ENCODE peak calls at places on chromosomes 3 and 15, in six cellular contexts. K is BE2C, H is A673, B is esophagus squamous epithelium, L is hepatocyte, Y is mucosa of descending colon. R is an unnamed sample.

GRCh38 chr15:57415559-57415958 is 39.3 kb downstream of the CGNL1 start:
- DNase-seq in L (no peak), K (peak), B (no peak), H (no peak), Y (no peak), R (no peak)

GRCh38 chr3:14703128-14703750 is 28.3 kb downstream of the C3orf20 start:
- DNase-seq in H (no peak), K (no peak), B (no peak), L (no peak), Y (no peak), R (no peak)

GRCh38 chr3:82739390-82739789 is 977.9 kb upstream of the GBE1 start:
- DNase-seq in K (no peak), Y (no peak), B (no peak), H (no peak), L (no peak), R (no peak)

GRCh38 chr3:35639251-35640185 is at the start of gene ARPP21:
- DNase-seq in L (peak), K (peak), Y (no peak), H (peak), B (no peak), R (peak)

GRCh38 chr15:44173813-44174212 is 21.3 kb downstream of the FRMD5 start:
- DNase-seq in B (no peak), K (no peak), Y (no peak), L (no peak), H (no peak), R (no peak)

GRCh38 chr15:97061392-97061791 is 730.9 kb downstream of the NR2F2 start:
- DNase-seq in B (no peak), K (no peak), Y (no peak), L (no peak), H (no peak), R (peak)

GRCh38 chr15:74406992-74407705 is 26.6 kb downstream of the SEMA7A start:
- DNase-seq in K (peak), H (peak), B (no peak), L (peak), Y (no peak), R (peak)

GRCh38 chr3:124313621-124314020 is 321.7 kb upstream of the ROPN1 start:
- DNase-seq in B (no peak), L (no peak), Y (no peak), K (no peak), H (no peak), R (no peak)

GRCh38 chr3:100149130-100149529 is 34.8 kb upstream of the FILIP1L start:
- DNase-seq in H (no peak), Y (no peak), L (no peak), B (no peak), K (no peak), R (no peak)

GRCh38 chr3:184872200-184872599 is 60.2 kb downstream of the VPS8 start:
- DNase-seq in H (no peak), B (no peak), Y (no peak), K (no peak), L (no peak), R (no peak)

GRCh38 chr3:2655229-2655701 is 454.9 kb downstream of the IL5RA start:
- DNase-seq in K (no peak), H (no peak), L (no peak), B (no peak), Y (no peak), R (no peak)

GRCh38 chr3:45993421-45994027 is 2.1 kb downstream of the FYCO1 start:
- DNase-seq in L (no peak), K (no peak), Y (no peak), B (no peak), H (no peak), R (no peak)
- H3K4me3 ChIP-seq in L (no peak), K (no peak), Y (no peak), B (no peak), H (no peak), R (peak)

DNA sequence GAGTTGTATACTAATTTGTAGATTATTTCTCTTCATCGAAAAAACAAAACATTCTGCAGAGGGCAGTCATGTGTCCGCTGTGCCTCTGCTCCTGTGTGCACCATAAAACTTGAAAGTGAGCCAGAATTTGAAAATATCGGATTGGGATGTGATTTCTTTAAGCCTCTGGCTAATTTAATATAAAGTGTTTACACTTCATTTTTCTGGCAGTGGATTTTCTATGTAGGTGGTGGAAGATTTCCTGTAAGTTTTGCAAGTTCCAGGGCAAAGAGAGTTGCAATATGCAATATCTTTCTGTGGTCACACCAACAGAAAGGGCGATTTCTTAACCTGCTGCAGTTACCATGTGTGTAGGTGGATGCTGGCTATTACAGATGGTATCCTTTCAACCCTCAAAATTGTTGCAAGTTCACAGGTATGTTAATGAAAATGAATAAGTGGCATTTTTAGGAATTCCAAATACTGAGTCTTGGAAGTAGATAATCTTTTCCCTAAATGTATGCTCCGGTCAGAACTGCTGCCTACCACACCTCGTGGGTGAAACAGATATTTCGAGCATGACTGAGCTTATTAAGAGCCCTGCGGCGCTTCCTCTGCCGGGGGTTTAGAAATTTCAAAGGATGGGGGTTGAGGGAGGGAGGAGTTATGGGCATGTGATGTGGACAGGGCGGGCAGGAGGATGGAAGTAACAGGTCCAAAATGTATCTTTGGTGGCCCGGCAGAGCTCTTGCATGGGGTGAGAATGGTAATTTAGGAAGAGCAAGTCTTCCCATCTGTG is 134.0 kb downstream of the PGPEP1L start:
- DNase-seq in L (no peak), B (no peak), K (peak), Y (no peak), H (peak), R (no peak)
- TF ChIP-seq CTCF in L (peak), B (no peak), K (peak), Y (no peak), H (no peak), R (no peak)

GRCh38 chr3:71124048-71124447 is 459.5 kb downstream of the FOXP1 start:
- DNase-seq in B (no peak), Y (no peak), K (no peak), L (no peak), H (no peak), R (no peak)

GRCh38 chr3:71122641-71123040 is 460.9 kb downstream of the FOXP1 start:
- DNase-seq in Y (no peak), H (no peak), B (no peak), K (no peak), L (no peak), R (no peak)

GRCh38 chr3:71127052-71127451 is 456.5 kb downstream of the FOXP1 start:
- DNase-seq in H (no peak), K (no peak), L (no peak), Y (no peak), B (no peak), R (no peak)

GRCh38 chr3:71127463-71128243 is 455.9 kb downstream of the FOXP1 start:
- DNase-seq in Y (no peak), K (no peak), L (peak), B (no peak), H (no peak), R (no peak)

GRCh38 chr3:71125729-71126128 is 457.8 kb downstream of the FOXP1 start:
- DNase-seq in K (no peak), L (no peak), H (no peak), Y (no peak), B (no peak), R (no peak)
- H3K4me3 ChIP-seq in K (no peak), L (no peak), H (no peak), Y (no peak), B (no peak), R (no peak)

GRCh38 chr3:62159056-62159455 is 214.3 kb downstream of the FEZF2 start:
- DNase-seq in B (no peak), L (no peak), K (no peak), Y (no peak), H (no peak), R (no peak)
- TF ChIP-seq CTCF in B (no peak), L (no peak), K (no peak), Y (no peak), H (no peak), R (no peak)

GRCh38 chr3:194315088-194315964 is 35.8 kb downstream of the CPN2 start:
- DNase-seq in B (no peak), L (peak), Y (peak), H (peak), K (peak), R (peak)

GRCh38 chr3:194313642-194314430 is 37.3 kb downstream of the CPN2 start:
- DNase-seq in Y (peak), B (no peak), L (no peak), K (peak), H (peak), R (peak)

GRCh38 chr3:194314669-194315068 is 36.5 kb downstream of the CPN2 start:
- DNase-seq in B (no peak), H (no peak), L (no peak), K (no peak), Y (no peak), R (no peak)

GRCh38 chr3:194316918-194317317 is 34.2 kb downstream of the CPN2 start:
- DNase-seq in Y (no peak), H (no peak), B (no peak), L (no peak), K (no peak), R (no peak)

DNA sequence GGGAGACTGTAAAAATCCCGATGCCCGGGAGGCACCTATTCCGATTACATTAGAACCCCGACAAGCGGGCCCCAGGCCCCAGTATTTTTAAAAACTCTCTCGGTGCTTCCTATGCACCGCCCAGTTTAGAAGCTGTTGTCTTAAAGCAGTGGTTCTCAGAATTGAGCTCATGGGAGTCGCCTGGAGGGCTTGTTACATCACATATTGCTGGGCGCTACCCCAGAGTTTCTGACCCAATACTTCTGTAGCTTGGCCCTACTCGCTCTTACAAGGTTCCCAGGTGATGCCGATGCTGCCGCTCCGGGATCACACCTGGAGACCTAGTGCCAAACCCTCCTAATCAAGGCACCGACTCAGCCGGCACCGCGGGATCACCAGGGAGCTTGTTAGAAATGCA is 35.2 kb downstream of the CPN2 start:
- DNase-seq in H (no peak), Y (peak), K (no peak), B (no peak), L (no peak), R (no peak)
- H3K4me3 ChIP-seq in H (peak), Y (no peak), K (peak), B (peak), L (no peak), R (peak)

DNA sequence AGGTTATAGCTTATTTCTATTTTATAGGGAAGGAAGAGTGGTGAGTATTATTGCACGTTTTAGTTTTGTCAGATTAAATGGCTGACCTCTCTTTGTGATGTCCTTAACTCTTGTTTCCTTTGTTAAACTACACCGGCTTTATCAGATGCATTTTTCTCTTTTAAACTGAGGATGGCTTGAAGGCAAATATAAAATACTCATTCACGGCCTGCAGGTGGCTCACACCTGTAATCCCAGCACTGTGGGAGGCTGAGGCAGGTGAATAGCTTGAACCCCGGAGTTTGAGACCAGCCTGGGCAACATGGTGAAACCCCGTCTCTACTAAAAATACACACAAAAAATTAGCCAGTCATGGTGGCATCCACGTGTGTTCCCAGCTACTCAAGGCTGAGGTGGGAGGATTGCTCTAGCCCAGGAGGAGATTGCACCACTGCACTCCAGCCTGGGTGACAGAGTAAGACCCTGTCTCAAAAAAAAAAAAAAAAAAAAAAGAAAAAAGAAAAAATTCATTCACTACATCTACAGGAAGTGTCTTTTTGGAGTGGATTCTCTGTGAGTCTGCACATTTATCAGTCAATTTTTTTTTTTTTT is 34.8 kb upstream of the SACM1L start:
- DNase-seq in Y (no peak), B (no peak), L (no peak), K (no peak), H (no peak), R (peak)
- TF ChIP-seq CTCF in Y (no peak), B (no peak), L (no peak), K (no peak), H (no peak), R (peak)

DNA sequence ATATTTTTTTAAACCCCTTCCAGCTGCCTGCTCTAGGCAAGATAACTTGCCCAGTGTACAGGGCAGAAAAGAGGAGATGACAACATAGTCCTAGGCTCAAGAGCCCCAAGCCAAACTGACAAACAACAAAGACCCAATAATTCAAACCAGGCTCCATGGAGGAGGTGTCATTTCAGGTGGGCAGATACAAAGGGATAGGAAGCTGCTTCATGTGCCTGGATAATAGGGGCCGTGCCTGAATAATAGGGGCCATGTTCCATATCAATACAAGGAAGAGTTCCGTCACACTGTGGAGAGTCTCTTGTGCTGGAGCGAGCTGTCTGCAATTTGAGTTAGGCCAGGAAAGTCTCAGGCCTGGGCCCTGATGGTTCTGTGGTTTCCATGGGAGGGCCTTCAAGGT is 35.4 kb upstream of the TRIM71 start:
- DNase-seq in K (no peak), H (no peak), B (no peak), L (no peak), Y (no peak), R (no peak)
- H3K4me3 ChIP-seq in K (no peak), H (no peak), B (no peak), L (no peak), Y (no peak), R (peak)

GRCh38 chr3:47854720-47855455 is 52.0 kb downstream of the DHX30 start:
- DNase-seq in B (no peak), Y (no peak), L (no peak), H (no peak), K (no peak), R (no peak)
- TF ChIP-seq CTCF in B (no peak), Y (no peak), L (no peak), H (no peak), K (no peak), R (peak)

GRCh38 chr3:43913036-43913435 is 222.3 kb downstream of the ABHD5 start:
- DNase-seq in K (no peak), L (no peak), Y (no peak), H (no peak), B (no peak), R (no peak)
- H3K4me3 ChIP-seq in K (no peak), L (no peak), Y (no peak), H (no peak), B (no peak), R (no peak)